ENCODE peak calls at places on chromosomes 12 and 14, in nine cellular contexts. One of them, this sample, is unnamed.

GRCh38 chr14:64303471-64303917 is 9.3 kb upstream of the ESR2 start:
- DNase-seq in lower leg skin: no peak
- DNase-seq in astrocyte: peak
- DNase-seq in hepatocyte: peak
- DNase-seq in heart right ventricle: no peak
- DNase-seq in ovary: no peak
- DNase-seq in brain microvascular endothelial cell: no peak
- DNase-seq in choroid plexus epithelial cell: peak
- DNase-seq in left ventricle myocardium inferior: no peak
- DNase-seq in this sample: peak

GRCh38 chr14:102407258-102407657 is 44.5 kb downstream of the TECPR2 start:
- DNase-seq in ovary: no peak
- DNase-seq in heart right ventricle: no peak
- DNase-seq in brain microvascular endothelial cell: no peak
- DNase-seq in hepatocyte: no peak
- DNase-seq in astrocyte: no peak
- DNase-seq in choroid plexus epithelial cell: no peak
- DNase-seq in lower leg skin: no peak
- DNase-seq in left ventricle myocardium inferior: no peak
- DNase-seq in this sample: no peak

GRCh38 chr12:55696796-55697462 is 10.8 kb downstream of the ITGA7 start:
- DNase-seq in hepatocyte: no peak
- DNase-seq in heart right ventricle: no peak
- DNase-seq in astrocyte: no peak
- DNase-seq in brain microvascular endothelial cell: no peak
- DNase-seq in ovary: no peak
- DNase-seq in left ventricle myocardium inferior: no peak
- DNase-seq in lower leg skin: peak
- DNase-seq in choroid plexus epithelial cell: no peak
- DNase-seq in this sample: no peak

GRCh38 chr12:117152793-117153775 is 37.2 kb downstream of the FBXO21 start:
- DNase-seq in heart right ventricle: peak
- DNase-seq in lower leg skin: peak
- DNase-seq in choroid plexus epithelial cell: no peak
- DNase-seq in hepatocyte: no peak
- DNase-seq in brain microvascular endothelial cell: no peak
- DNase-seq in left ventricle myocardium inferior: no peak
- DNase-seq in astrocyte: no peak
- DNase-seq in ovary: no peak
- DNase-seq in this sample: no peak

GRCh38 chr14:55582741-55583140 is 2.7 kb downstream of the KTN1 start:
- DNase-seq in hepatocyte: no peak
- DNase-seq in choroid plexus epithelial cell: no peak
- DNase-seq in ovary: no peak
- DNase-seq in astrocyte: no peak
- DNase-seq in heart right ventricle: no peak
- DNase-seq in left ventricle myocardium inferior: no peak
- DNase-seq in lower leg skin: no peak
- DNase-seq in brain microvascular endothelial cell: no peak
- DNase-seq in this sample: no peak

GRCh38 chr12:114669501-114670256 is 14.3 kb downstream of the TBX3 start:
- DNase-seq in astrocyte: no peak
- DNase-seq in heart right ventricle: no peak
- DNase-seq in choroid plexus epithelial cell: peak
- DNase-seq in hepatocyte: peak
- DNase-seq in brain microvascular endothelial cell: no peak
- DNase-seq in left ventricle myocardium inferior: no peak
- DNase-seq in ovary: no peak
- DNase-seq in lower leg skin: peak
- DNase-seq in this sample: no peak

GRCh38 chr12:94041833-94042232 is 106.5 kb upstream of the PLXNC1 start:
- DNase-seq in heart right ventricle: no peak
- DNase-seq in brain microvascular endothelial cell: no peak
- DNase-seq in astrocyte: no peak
- DNase-seq in hepatocyte: no peak
- DNase-seq in choroid plexus epithelial cell: no peak
- DNase-seq in ovary: no peak
- DNase-seq in lower leg skin: no peak
- DNase-seq in left ventricle myocardium inferior: no peak
- DNase-seq in this sample: no peak

GRCh38 chr12:95715177-95715576 is 75.4 kb downstream of the NTN4 start:
- DNase-seq in left ventricle myocardium inferior: no peak
- DNase-seq in hepatocyte: no peak
- DNase-seq in lower leg skin: no peak
- DNase-seq in astrocyte: no peak
- DNase-seq in heart right ventricle: no peak
- DNase-seq in brain microvascular endothelial cell: no peak
- DNase-seq in ovary: no peak
- DNase-seq in choroid plexus epithelial cell: no peak
- DNase-seq in this sample: no peak

GRCh38 chr12:118979763-118980406 is 1.5 kb upstream of the SRRM4 start:
- DNase-seq in left ventricle myocardium inferior: no peak
- DNase-seq in brain microvascular endothelial cell: peak
- DNase-seq in lower leg skin: no peak
- DNase-seq in astrocyte: peak
- DNase-seq in ovary: no peak
- DNase-seq in hepatocyte: peak
- DNase-seq in heart right ventricle: no peak
- DNase-seq in choroid plexus epithelial cell: peak
- DNase-seq in this sample: peak

GRCh38 chr14:80636071-80636470 is 305.5 kb downstream of the CEP128 start:
- DNase-seq in hepatocyte: peak
- DNase-seq in lower leg skin: no peak
- DNase-seq in ovary: no peak
- DNase-seq in astrocyte: no peak
- DNase-seq in choroid plexus epithelial cell: peak
- DNase-seq in left ventricle myocardium inferior: no peak
- DNase-seq in brain microvascular endothelial cell: peak
- DNase-seq in heart right ventricle: no peak
- DNase-seq in this sample: peak

GRCh38 chr12:117046861-117047530 is 52.2 kb downstream of the TESC start:
- DNase-seq in brain microvascular endothelial cell: no peak
- DNase-seq in ovary: no peak
- DNase-seq in lower leg skin: no peak
- DNase-seq in hepatocyte: no peak
- DNase-seq in astrocyte: no peak
- DNase-seq in left ventricle myocardium inferior: no peak
- DNase-seq in choroid plexus epithelial cell: no peak
- DNase-seq in heart right ventricle: no peak
- DNase-seq in this sample: no peak

GRCh38 chr12:119780786-119781434 is 96.2 kb downstream of the CIT start:
- DNase-seq in left ventricle myocardium inferior: no peak
- DNase-seq in hepatocyte: peak
- DNase-seq in ovary: no peak
- DNase-seq in heart right ventricle: no peak
- DNase-seq in lower leg skin: no peak
- DNase-seq in astrocyte: peak
- DNase-seq in brain microvascular endothelial cell: peak
- DNase-seq in choroid plexus epithelial cell: peak
- DNase-seq in this sample: peak

GRCh38 chr12:18165422-18165871 is 75.5 kb upstream of the RERGL start:
- DNase-seq in heart right ventricle: no peak
- DNase-seq in ovary: no peak
- DNase-seq in brain microvascular endothelial cell: peak
- DNase-seq in hepatocyte: peak
- DNase-seq in astrocyte: peak
- DNase-seq in left ventricle myocardium inferior: no peak
- DNase-seq in choroid plexus epithelial cell: peak
- DNase-seq in lower leg skin: no peak
- DNase-seq in this sample: peak

DNA sequence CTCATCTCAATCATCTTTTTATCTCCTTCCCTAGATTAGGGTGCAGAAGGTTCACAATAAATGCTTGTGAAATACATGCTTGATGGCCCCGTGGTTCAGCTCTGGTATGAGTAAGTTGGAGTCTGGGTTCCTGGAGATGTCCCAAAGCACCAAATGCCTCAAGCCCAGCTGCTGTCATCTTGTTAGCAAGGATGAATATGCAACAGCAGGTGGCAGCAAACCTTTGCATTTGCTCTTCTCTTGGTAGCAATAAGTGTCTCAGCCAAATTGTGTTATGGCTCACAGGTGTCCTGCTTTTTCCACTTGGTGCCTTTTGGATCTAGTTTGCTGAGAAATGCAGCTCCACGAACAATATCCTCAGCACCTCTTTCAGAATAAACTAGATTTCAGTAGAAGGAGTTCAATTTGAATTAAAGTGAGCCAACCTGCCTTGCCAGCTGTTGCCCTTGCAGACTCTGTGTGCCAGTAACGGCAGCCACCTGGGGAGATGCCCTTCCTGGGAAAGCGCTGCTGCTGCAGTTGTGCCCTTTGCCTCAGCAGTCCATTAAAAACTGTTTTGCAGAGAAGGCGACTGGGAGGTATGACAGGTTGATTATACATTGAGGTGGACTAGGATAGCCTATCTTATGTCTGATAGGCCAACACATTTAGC is 417.3 kb downstream of the SNAPC1 start:
- DNase-seq in choroid plexus epithelial cell: peak
- DNase-seq in heart right ventricle: no peak
- DNase-seq in brain microvascular endothelial cell: peak
- DNase-seq in astrocyte: peak
- DNase-seq in lower leg skin: no peak
- DNase-seq in hepatocyte: peak
- DNase-seq in ovary: no peak
- DNase-seq in left ventricle myocardium inferior: peak
- DNase-seq in this sample: peak
- TF ChIP-seq CTCF in choroid plexus epithelial cell: peak
- TF ChIP-seq CTCF in heart right ventricle: peak
- TF ChIP-seq CTCF in brain microvascular endothelial cell: peak
- TF ChIP-seq CTCF in astrocyte: peak
- TF ChIP-seq CTCF in lower leg skin: no peak
- TF ChIP-seq CTCF in hepatocyte: peak
- TF ChIP-seq CTCF in ovary: no peak
- TF ChIP-seq CTCF in left ventricle myocardium inferior: peak
- TF ChIP-seq CTCF in this sample: peak

GRCh38 chr14:105026033-105026785 is 5.3 kb upstream of the CDCA4 start:
- DNase-seq in left ventricle myocardium inferior: no peak
- DNase-seq in brain microvascular endothelial cell: peak
- DNase-seq in astrocyte: peak
- DNase-seq in heart right ventricle: no peak
- DNase-seq in ovary: no peak
- DNase-seq in hepatocyte: no peak
- DNase-seq in choroid plexus epithelial cell: peak
- DNase-seq in lower leg skin: no peak
- DNase-seq in this sample: peak
- H3K4me3 ChIP-seq in left ventricle myocardium inferior: no peak
- H3K4me3 ChIP-seq in brain microvascular endothelial cell: no peak
- H3K4me3 ChIP-seq in astrocyte: no peak
- H3K4me3 ChIP-seq in heart right ventricle: no peak
- H3K4me3 ChIP-seq in ovary: no peak
- H3K4me3 ChIP-seq in hepatocyte: no peak
- H3K4me3 ChIP-seq in choroid plexus epithelial cell: no peak
- H3K4me3 ChIP-seq in lower leg skin: no peak
- H3K4me3 ChIP-seq in this sample: no peak

GRCh38 chr12:132163911-132164288 is 19.6 kb downstream of the NOC4L start:
- DNase-seq in ovary: no peak
- DNase-seq in brain microvascular endothelial cell: no peak
- DNase-seq in hepatocyte: no peak
- DNase-seq in astrocyte: no peak
- DNase-seq in left ventricle myocardium inferior: no peak
- DNase-seq in lower leg skin: no peak
- DNase-seq in heart right ventricle: no peak
- DNase-seq in choroid plexus epithelial cell: no peak
- DNase-seq in this sample: no peak
- TF ChIP-seq CTCF in ovary: no peak
- TF ChIP-seq CTCF in brain microvascular endothelial cell: peak
- TF ChIP-seq CTCF in hepatocyte: no peak
- TF ChIP-seq CTCF in astrocyte: no peak
- TF ChIP-seq CTCF in left ventricle myocardium inferior: no peak
- TF ChIP-seq CTCF in lower leg skin: no peak
- TF ChIP-seq CTCF in heart right ventricle: no peak
- TF ChIP-seq CTCF in choroid plexus epithelial cell: peak
- TF ChIP-seq CTCF in this sample: no peak

GRCh38 chr14:99273025-99273723 is 1.2 kb upstream of the BCL11B start:
- DNase-seq in brain microvascular endothelial cell: no peak
- DNase-seq in left ventricle myocardium inferior: no peak
- DNase-seq in heart right ventricle: no peak
- DNase-seq in lower leg skin: peak
- DNase-seq in choroid plexus epithelial cell: no peak
- DNase-seq in hepatocyte: peak
- DNase-seq in ovary: peak
- DNase-seq in astrocyte: no peak
- DNase-seq in this sample: peak
- H3K4me3 ChIP-seq in brain microvascular endothelial cell: no peak
- H3K4me3 ChIP-seq in left ventricle myocardium inferior: peak
- H3K4me3 ChIP-seq in heart right ventricle: peak
- H3K4me3 ChIP-seq in lower leg skin: no peak
- H3K4me3 ChIP-seq in choroid plexus epithelial cell: no peak
- H3K4me3 ChIP-seq in hepatocyte: peak
- H3K4me3 ChIP-seq in ovary: no peak
- H3K4me3 ChIP-seq in astrocyte: peak
- H3K4me3 ChIP-seq in this sample: peak

GRCh38 chr14:60734465-60735242 is at the start of gene MNAT1:
- DNase-seq in heart right ventricle: peak
- DNase-seq in lower leg skin: peak
- DNase-seq in hepatocyte: peak
- DNase-seq in choroid plexus epithelial cell: peak
- DNase-seq in astrocyte: peak
- DNase-seq in brain microvascular endothelial cell: peak
- DNase-seq in left ventricle myocardium inferior: peak
- DNase-seq in ovary: peak
- DNase-seq in this sample: peak
- TF ChIP-seq CTCF in heart right ventricle: no peak
- TF ChIP-seq CTCF in lower leg skin: no peak
- TF ChIP-seq CTCF in hepatocyte: no peak
- TF ChIP-seq CTCF in choroid plexus epithelial cell: peak
- TF ChIP-seq CTCF in astrocyte: no peak
- TF ChIP-seq CTCF in brain microvascular endothelial cell: peak
- TF ChIP-seq CTCF in left ventricle myocardium inferior: no peak
- TF ChIP-seq CTCF in ovary: peak
- TF ChIP-seq CTCF in this sample: no peak

This sample was measured in epithelial cell of esophagus.